ENCODE peak calls at places on chromosomes 7 and 10, in six cellular contexts. Q is K562, X is cardiac muscle cell, D is tibial nerve, I is lung, A is neuronal stem cell. P is an unnamed sample. For H3K4me1 and H3K36me3, the result is how much of the 10 kb centered on the place peaks cover.

GRCh38 chr7:135169141-135169935 is 1.2 kb downstream of the CYREN start:
- DNase-seq in A (peak), I (no peak), X (peak), Q (peak), D (no peak), P (no peak)

GRCh38 chr7:55130079-55130476 is 111.3 kb downstream of the EGFR start:
- DNase-seq in X (no peak), Q (no peak), I (no peak), A (no peak), D (no peak), P (no peak)

GRCh38 chr10:126196225-126196624 is 192.1 kb downstream of the ADAM12 start:
- DNase-seq in X (no peak), A (no peak), D (no peak), I (no peak), Q (no peak), P (no peak)

GRCh38 chr10:70512149-70512611 is 33.6 kb downstream of the PALD1 start:
- DNase-seq in A (no peak), X (no peak), D (no peak), I (no peak), Q (no peak), P (no peak)

GRCh38 chr7:1101580-1102431 is 13.9 kb downstream of the GPER1 start:
- DNase-seq in X (no peak), D (no peak), Q (no peak), I (no peak), A (no peak), P (no peak)

GRCh38 chr7:114026486-114027089 is 107.8 kb upstream of the PPP1R3A start:
- DNase-seq in A (peak), I (no peak), X (peak), D (no peak), Q (peak), P (peak)

GRCh38 chr10:18886102-18886501 is 162.5 kb upstream of the MALRD1 start:
- DNase-seq in A (no peak), X (no peak), D (no peak), I (no peak), Q (no peak), P (no peak)

GRCh38 chr7:100065452-100066186 is 15.9 kb downstream of the ZNF3 start:
- DNase-seq in A (no peak), Q (peak), D (no peak), I (no peak), X (peak), P (no peak)

GRCh38 chr7:134691820-134692705 is 45.4 kb downstream of the BPGM start:
- DNase-seq in D (no peak), I (no peak), X (no peak), A (no peak), Q (no peak), P (no peak)

GRCh38 chr10:33139191-33139646 is 181.2 kb upstream of the ITGB1 start:
- DNase-seq in Q (no peak), D (no peak), I (no peak), A (no peak), X (no peak), P (peak)

GRCh38 chr7:38178695-38179344 is 775 bp downstream of the STARD3NL start:
- DNase-seq in Q (no peak), D (no peak), X (no peak), A (peak), I (no peak), P (peak)

GRCh38 chr7:139915864-139916716 is 87.0 kb downstream of the TBXAS1 start:
- DNase-seq in D (no peak), X (no peak), Q (peak), I (peak), A (no peak), P (no peak)

GRCh38 chr7:33201821-33202220 is 72.5 kb downstream of the BBS9 start:
- DNase-seq in X (no peak), D (no peak), I (no peak), Q (no peak), A (no peak), P (no peak)

GRCh38 chr7:120774481-120774880 is 83.5 kb downstream of the TSPAN12 start:
- DNase-seq in A (no peak), I (no peak), Q (no peak), D (no peak), X (no peak), P (no peak)

GRCh38 chr7:128167791-128168666 is 73.0 kb upstream of the LEP start:
- DNase-seq in Q (no peak), D (no peak), X (no peak), A (no peak), I (no peak), P (no peak)

GRCh38 chr7:142025896-142026295 is 30.2 kb downstream of the MGAM start:
- DNase-seq in I (no peak), D (no peak), X (no peak), Q (no peak), A (no peak), P (no peak)

GRCh38 chr7:65946895-65947294 is 35.1 kb downstream of the GUSB start:
- DNase-seq in I (no peak), Q (no peak), D (no peak), A (no peak), X (no peak), P (no peak)

GRCh38 chr10:17394854-17395253 is 59.5 kb downstream of the ST8SIA6 start:
- DNase-seq in X (no peak), A (no peak), Q (peak), D (no peak), I (no peak), P (no peak)

GRCh38 chr7:37411444-37412034 is 37.1 kb downstream of the ELMO1 start:
- DNase-seq in I (no peak), D (no peak), A (no peak), Q (no peak), X (no peak), P (no peak)

GRCh38 chr10:66642217-66642616 is 283.6 kb upstream of the LRRTM3 start:
- DNase-seq in X (no peak), D (no peak), Q (no peak), I (no peak), A (no peak), P (no peak)

GRCh38 chr7:102456327-102456726 is 8.3 kb downstream of the ALKBH4 start:
- DNase-seq in X (no peak), Q (peak), A (no peak), D (no peak), I (no peak), P (no peak)

GRCh38 chr7:50544992-50545391 is 20.2 kb downstream of the DDC start:
- DNase-seq in Q (no peak), I (no peak), A (no peak), X (no peak), D (no peak), P (no peak)

GRCh38 chr7:67610897-67611296 is 614.3 kb downstream of the TYW1 start:
- DNase-seq in I (no peak), A (no peak), X (no peak), D (no peak), Q (no peak), P (no peak)

GRCh38 chr7:9231683-9232082 is 798.3 kb downstream of the NXPH1 start:
- DNase-seq in D (no peak), I (no peak), X (no peak), Q (no peak), A (no peak), P (no peak)

GRCh38 chr7:3289996-3290395 is 11.1 kb upstream of the SDK1 start:
- DNase-seq in Q (no peak), D (no peak), X (no peak), A (no peak), I (no peak), P (no peak)

GRCh38 chr7:151061241-151062110 is 2.1 kb downstream of the SLC4A2 start:
- DNase-seq in A (no peak), Q (peak), D (no peak), X (no peak), I (peak), P (no peak)
- H3K4me3 ChIP-seq in A (peak), Q (peak), D (peak), X (peak), I (no peak), P (no peak)

GRCh38 chr7:149289262-149289661 is 27.3 kb downstream of the ZNF783 start:
- DNase-seq in D (no peak), X (no peak), I (no peak), A (no peak), Q (no peak), P (no peak)
- H3K4me1 ChIP-seq in D (under half), X (under half), I (under half), A (under half), Q (under half), P (under half)

DNA sequence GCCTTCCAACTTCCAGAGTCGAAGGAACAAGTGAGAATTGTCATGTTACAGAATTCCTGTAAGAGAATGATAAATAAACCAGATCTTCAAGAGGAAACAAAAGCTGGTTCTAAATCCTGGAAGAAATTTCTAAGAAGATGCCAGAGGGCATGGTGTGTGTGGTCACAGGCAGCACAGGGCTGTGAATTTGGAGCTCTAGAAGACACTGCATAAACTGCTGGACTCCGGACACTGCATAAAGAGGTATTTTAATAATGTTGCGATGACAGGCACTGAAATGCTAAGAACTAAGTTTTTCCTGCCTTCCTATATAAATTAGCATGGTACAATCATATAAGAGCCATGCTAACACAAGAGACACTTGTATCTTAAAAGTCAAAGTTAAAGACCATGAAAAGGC is 86.0 kb downstream of the LARP4B start:
- DNase-seq in Q (no peak), I (no peak), X (no peak), D (no peak), A (no peak), P (no peak)
- H3K36me3 ChIP-seq in Q (half or more), I (under half), X (under half), D (under half), A (under half), P (under half)

DNA sequence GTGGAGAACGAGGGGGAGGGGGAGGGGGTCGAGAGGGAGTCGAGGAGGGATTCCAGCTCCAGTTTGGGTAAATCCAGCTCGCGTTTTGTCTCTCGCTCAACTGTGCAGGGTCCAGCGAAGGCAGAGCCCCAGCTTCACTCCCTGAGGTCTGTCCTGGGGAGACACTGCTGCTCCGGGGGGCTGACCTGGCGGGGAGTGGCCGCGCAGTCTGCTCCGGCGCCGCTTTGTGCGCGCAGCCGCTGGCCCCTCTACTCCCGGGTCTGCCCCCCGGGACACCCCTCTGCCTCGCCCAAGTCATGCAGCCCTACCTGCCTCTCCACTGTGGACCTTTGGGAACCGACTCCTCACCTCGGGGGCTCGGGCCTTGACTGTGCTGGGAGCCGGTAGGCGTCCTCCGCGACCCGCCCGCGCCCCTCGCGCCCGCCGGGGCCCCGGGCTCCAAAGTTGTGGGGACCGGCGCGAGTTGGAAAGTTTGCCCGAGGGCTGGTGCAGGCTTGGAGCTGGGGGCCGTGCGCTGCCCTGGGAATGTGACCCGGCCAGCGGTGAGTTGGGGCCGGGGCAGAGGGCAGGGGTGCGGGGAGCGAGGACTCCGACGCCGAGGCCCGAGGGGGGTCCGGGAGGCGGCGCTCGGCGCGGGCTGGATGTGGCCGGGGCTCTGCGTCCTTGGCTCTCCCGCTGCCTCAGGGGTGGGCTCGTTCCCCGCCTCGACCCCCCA is at the start of gene TET1:
- DNase-seq in A (peak), Q (peak), D (peak), X (peak), I (no peak), P (peak)
- H3K4me3 ChIP-seq in A (peak), Q (peak), D (peak), X (peak), I (peak), P (peak)

GRCh38 chr10:74882427-74882826 is 56.0 kb downstream of the KAT6B start:
- DNase-seq in X (no peak), I (no peak), A (no peak), D (no peak), Q (no peak), P (no peak)
- H3K4me1 ChIP-seq in X (under half), I (under half), A (under half), D (under half), Q (under half), P (under half)

GRCh38 chr7:30612658-30613265 is 18.1 kb downstream of the GARS1 start:
- DNase-seq in X (no peak), Q (no peak), D (no peak), I (no peak), A (no peak), P (no peak)
- H3K36me3 ChIP-seq in X (half or more), Q (half or more), D (under half), I (under half), A (under half), P (half or more)